ENCODE peak calls at places on chromosomes 5 and 9, in seven cellular contexts. N, I, J, X, R, T and K are unnamed samples.

GRCh38 chr9:122134822-122135528 is 24.6 kb downstream of the NDUFA8 start:
- DNase-seq in J (no peak), T (peak; percentile 36), X (no peak), N (no peak), I (no peak), R (no peak), K (no peak)

GRCh38 chr5:171419663-171420428 is 399 bp downstream of the FGF18 start:
- DNase-seq in R (no peak), I (no peak), N (no peak), T (no peak), J (no peak), X (no peak), K (no peak)

GRCh38 chr5:150637245-150638052 is 3.0 kb upstream of the SYNPO start:
- DNase-seq in R (peak; percentile 75), J (no peak), T (peak; percentile 90), X (no peak), I (no peak), N (peak; percentile 91), K (no peak)

GRCh38 chr9:88660611-88661010 is 125.6 kb downstream of the NXNL2 start:
- DNase-seq in R (no peak), N (no peak), T (peak; percentile 74), I (no peak), X (no peak), J (no peak), K (no peak)

GRCh38 chr9:75992480-75993206 is 102.2 kb downstream of the PCSK5 start:
- DNase-seq in J (no peak), T (no peak), I (no peak), R (no peak), X (no peak), N (no peak), K (no peak)

GRCh38 chr5:122183098-122183794 is 53.9 kb downstream of the ZNF474 start:
- DNase-seq in X (peak; percentile 91), I (no peak), R (no peak), J (peak; percentile 25), T (peak; percentile 91), N (no peak), K (no peak)

GRCh38 chr5:147055850-147056523 is 177.4 kb upstream of the PPP2R2B start:
- DNase-seq in T (no peak), N (no peak), X (no peak), J (no peak), R (no peak), I (no peak), K (no peak)

GRCh38 chr9:133784731-133785561 is 46.8 kb upstream of the SARDH start:
- DNase-seq in J (no peak), I (no peak), T (no peak), R (no peak), X (peak; percentile 43), N (no peak), K (no peak)

GRCh38 chr5:54944364-54944763 is 41.0 kb downstream of the ESM1 start:
- DNase-seq in I (peak; percentile 28), T (peak; percentile 69), R (peak; percentile 20), N (no peak), X (no peak), J (peak; percentile 65), K (no peak)

GRCh38 chr9:16100596-16101091 is 547.8 kb downstream of the CCDC171 start:
- DNase-seq in T (peak; percentile 64), I (no peak), R (no peak), J (peak; percentile 72), X (peak; percentile 57), N (no peak), K (no peak)

GRCh38 chr5:57174128-57174849 is 430 bp downstream of the GPBP1 start:
- DNase-seq in J (no peak), N (peak; percentile 46), I (no peak), R (no peak), T (no peak), X (no peak), K (no peak)

GRCh38 chr5:179620703-179621350 is 2.6 kb downstream of the HNRNPH1 start:
- DNase-seq in T (peak; percentile 37), I (no peak), X (no peak), R (no peak), J (no peak), N (peak; percentile 44), K (no peak)

GRCh38 chr5:91079037-91079436 is 304.1 kb downstream of the ARRDC3 start:
- DNase-seq in J (no peak), T (peak; percentile 64), R (no peak), X (no peak), I (no peak), N (no peak), K (no peak)

GRCh38 chr9:129362287-129363098 is 184.4 kb upstream of the IER5L start:
- DNase-seq in I (no peak), R (no peak), N (peak; percentile 77), T (no peak), X (no peak), J (no peak), K (no peak)

GRCh38 chr9:72526901-72527800 is 5.7 kb downstream of the TMC1 start:
- DNase-seq in I (peak; percentile 74), X (peak; percentile 81), N (peak; percentile 97), R (peak; percentile 74), J (peak; percentile 65), T (peak; percentile 91), K (no peak)

GRCh38 chr9:133927041-133927440 is 65.1 kb downstream of the VAV2 start:
- DNase-seq in X (no peak), I (no peak), J (no peak), R (no peak), N (no peak), T (no peak), K (no peak)

DNA sequence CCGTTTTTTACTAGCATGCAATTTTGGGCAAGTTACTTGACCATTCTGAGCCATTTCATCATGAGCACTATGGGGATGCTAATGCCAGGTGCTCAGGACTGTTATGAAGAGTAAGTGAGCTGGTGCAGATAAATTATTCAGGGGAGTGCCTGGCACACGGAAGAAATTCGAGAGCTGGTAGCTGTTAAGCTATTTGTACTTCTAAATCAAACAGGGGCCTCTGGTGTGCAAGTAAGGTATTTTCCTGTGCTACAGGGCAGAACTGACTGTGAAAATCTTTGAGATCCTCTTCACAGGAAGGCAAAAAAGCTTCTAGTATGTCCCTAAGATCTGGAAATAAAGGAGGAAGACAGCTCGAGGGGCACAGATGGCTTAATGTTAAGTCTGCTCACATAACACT is 106.3 kb upstream of the SPOCK1 start:
- DNase-seq in I (no peak), T (peak; percentile 9), J (no peak), N (no peak), X (no peak), R (no peak), K (no peak)
- TF ChIP-seq CTCF in I (no peak), T (peak; percentile 25), J (no peak), N (peak; percentile 38), X (no peak), R (no peak), K (peak; percentile 15)

GRCh38 chr9:110157812-110158629 is 49.9 kb downstream of the C9orf152 start:
- DNase-seq in I (no peak), J (no peak), R (no peak), N (no peak), X (no peak), T (no peak), K (no peak)

GRCh38 chr9:110160163-110160562 is 47.8 kb downstream of the C9orf152 start:
- DNase-seq in N (no peak), T (no peak), J (no peak), I (no peak), R (no peak), X (no peak), K (no peak)

GRCh38 chr9:110161940-110162339 is 46.0 kb downstream of the C9orf152 start:
- DNase-seq in R (no peak), N (no peak), T (no peak), J (no peak), X (no peak), I (no peak), K (no peak)

GRCh38 chr9:110156902-110157301 is 51.1 kb downstream of the C9orf152 start:
- DNase-seq in R (no peak), I (no peak), N (no peak), J (peak; percentile 25), T (peak; percentile 59), X (no peak), K (no peak)

GRCh38 chr9:110160685-110161084 is 47.3 kb downstream of the C9orf152 start:
- DNase-seq in T (no peak), N (no peak), X (no peak), J (no peak), I (no peak), R (no peak), K (no peak)
- TF ChIP-seq CTCF in T (no peak), N (no peak), X (no peak), J (no peak), I (no peak), R (no peak), K (no peak)

GRCh38 chr9:36210722-36211121 is 20.0 kb downstream of the CLTA start:
- DNase-seq in T (no peak), J (no peak), N (no peak), X (no peak), I (no peak), R (no peak), K (no peak)

GRCh38 chr9:36207546-36208012 is 16.9 kb downstream of the CLTA start:
- DNase-seq in X (no peak), R (no peak), I (no peak), T (peak; percentile 54), N (no peak), J (no peak), K (no peak)

GRCh38 chr9:36208521-36209253 is 18.0 kb downstream of the CLTA start:
- DNase-seq in I (no peak), X (no peak), N (no peak), R (no peak), J (no peak), T (no peak), K (no peak)

GRCh38 chr9:36207016-36207415 is 16.3 kb downstream of the CLTA start:
- DNase-seq in T (peak; percentile 68), R (no peak), N (no peak), X (no peak), J (no peak), I (no peak), K (no peak)

DNA sequence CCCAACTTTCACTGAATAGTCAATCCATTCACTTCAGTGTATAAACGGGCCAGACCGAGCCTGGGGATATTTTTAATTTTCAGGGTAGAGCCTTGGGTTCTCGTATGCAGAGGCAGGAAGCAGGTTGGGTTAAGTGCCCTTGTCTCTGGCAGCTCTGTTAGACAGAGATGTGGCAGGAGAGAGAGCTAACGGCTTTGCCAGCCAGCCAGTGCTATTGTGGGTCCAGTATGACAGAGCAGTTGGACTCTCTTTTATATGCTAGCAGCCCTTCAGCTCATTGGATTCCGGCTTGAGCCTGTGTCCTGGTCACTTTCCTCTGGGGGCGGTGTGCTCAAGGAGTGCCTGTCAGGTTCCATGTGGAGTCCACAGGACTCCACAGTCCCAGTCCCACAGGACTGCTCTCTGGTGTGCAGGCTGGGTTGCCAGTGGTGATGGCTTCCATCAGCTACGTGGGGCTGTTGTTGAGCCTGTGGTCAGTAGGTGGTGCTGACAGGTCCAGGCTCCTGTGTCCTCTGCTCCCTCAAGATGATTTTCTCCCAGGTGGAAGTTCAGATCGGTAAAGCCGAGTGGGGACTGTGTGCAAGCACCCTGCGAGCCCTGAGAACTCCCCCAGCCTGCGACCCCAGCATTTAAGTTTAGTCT is 14.3 kb downstream of the CLTA start:
- DNase-seq in I (no peak), X (no peak), R (no peak), J (no peak), N (no peak), T (no peak), K (no peak)
- TF ChIP-seq CTCF in I (no peak), X (no peak), R (peak; percentile 31), J (no peak), N (no peak), T (peak; percentile 21), K (peak; percentile 20)

GRCh38 chr9:109320734-109321448 is at the start of gene EPB41L4B:
- DNase-seq in R (no peak), X (peak; percentile 92), N (peak; percentile 81), I (peak; percentile 80), T (peak; percentile 79), J (peak; percentile 93), K (peak; percentile 61)
- TF ChIP-seq CTCF in R (peak; percentile 84), X (peak; percentile 87), N (peak; percentile 91), I (peak; percentile 73), T (peak; percentile 79), J (peak; percentile 91), K (peak; percentile 87)